ENCODE peak calls at places on chromosomes 16 and 17, in ten cellular contexts. F is mesendoderm; C is stimulated activated CD4-positive, alpha-beta T cell treated with anti-CD3 and anti-CD28 coated beads, Interleukin-15, amount 100 ng/mL, for 24 hours; V is activated T-helper 1 cell treated with Interleukin-2 at 50 U/mL for 16 hours; T is erythroblast; O is AG10803; K is nephron progenitor cell; W is midbrain; X is stimulated activated CD8-positive, alpha-beta memory T cell treated with anti-CD3 and anti-CD28 coated beads, Interleukin-7, amount 100 ng/mL, for 1 hour; H is A549. N is an unnamed sample.

GRCh38 chr17:3885970-3886369 is 6.9 kb downstream of the CAMKK1 start:
- DNase-seq in C (no peak), V (no peak), K (no peak), T (no peak), H (peak), W (no peak), X (no peak), F (peak), O (peak), N (no peak)

GRCh38 chr17:12613566-12613965 is 52.1 kb upstream of the MYOCD start:
- DNase-seq in T (no peak), V (no peak), C (no peak), W (no peak), K (no peak), F (peak), X (no peak), O (peak), H (peak), N (no peak)

GRCh38 chr17:83131268-83132011 is 52.0 kb downstream of the METRNL start:
- DNase-seq in K (no peak), X (no peak), W (no peak), C (no peak), T (peak), F (no peak), O (no peak), V (no peak), H (no peak), N (no peak)

GRCh38 chr16:56629531-56629930 is 2.9 kb upstream of the MT1M start:
- DNase-seq in O (no peak), H (no peak), T (no peak), F (no peak), K (no peak), C (no peak), W (no peak), X (no peak), V (no peak), N (no peak)

GRCh38 chr16:24428751-24429150 is 110.6 kb upstream of the RBBP6 start:
- DNase-seq in K (no peak), C (no peak), X (no peak), F (no peak), T (no peak), H (no peak), O (no peak), V (no peak), W (no peak), N (no peak)

GRCh38 chr17:27929990-27930389 is 36.8 kb upstream of the LYRM9 start:
- DNase-seq in T (no peak), K (no peak), C (no peak), F (peak), H (peak), V (no peak), W (no peak), O (no peak), X (no peak), N (no peak)

GRCh38 chr16:76346210-76346609 is 69.0 kb downstream of the CNTNAP4 start:
- DNase-seq in O (no peak), X (no peak), H (no peak), C (no peak), K (no peak), T (peak), F (no peak), V (no peak), W (no peak), N (no peak)

GRCh38 chr17:13256545-13256944 is 238.7 kb upstream of the ELAC2 start:
- DNase-seq in V (no peak), X (no peak), H (peak), F (peak), T (no peak), W (no peak), O (no peak), C (no peak), K (no peak), N (no peak)

GRCh38 chr16:8677481-8677880 is 3.1 kb downstream of the ABAT start:
- DNase-seq in K (no peak), W (no peak), X (no peak), F (no peak), O (peak), H (no peak), T (no peak), C (no peak), V (no peak), N (no peak)

GRCh38 chr17:40122944-40123810 is 1.4 kb downstream of the MSL1 start:
- DNase-seq in X (no peak), H (peak), O (peak), V (no peak), K (peak), W (no peak), F (peak), T (peak), C (peak), N (no peak)

GRCh38 chr16:22141746-22142145 is 20.6 kb upstream of the SDR42E2 start:
- DNase-seq in V (no peak), W (no peak), H (peak), K (no peak), O (peak), X (no peak), T (peak), F (peak), C (no peak), N (no peak)

GRCh38 chr16:4277987-4278513 is 5.2 kb upstream of the TFAP4 start:
- DNase-seq in K (no peak), F (no peak), X (no peak), C (no peak), H (no peak), V (no peak), O (no peak), T (no peak), W (no peak), N (no peak)

GRCh38 chr17:15257316-15257925 is 7.7 kb downstream of the PMP22 start:
- DNase-seq in C (peak), F (peak), H (peak), W (peak), X (no peak), K (peak), T (peak), O (peak), V (peak), N (peak)

GRCh38 chr17:58615768-58616659 is 75.8 kb downstream of the TEX14 start:
- DNase-seq in X (no peak), C (no peak), V (no peak), O (no peak), K (no peak), T (no peak), W (no peak), H (no peak), F (no peak), N (no peak)

GRCh38 chr17:80063815-80064585 is 27.6 kb downstream of the CCDC40 start:
- DNase-seq in O (peak), C (no peak), H (peak), T (peak), W (peak), K (no peak), X (no peak), V (no peak), F (peak), N (peak)

GRCh38 chr17:68867759-68868516 is 87.3 kb downstream of the ABCA8 start:
- DNase-seq in O (no peak), V (no peak), K (no peak), H (no peak), W (no peak), C (no peak), T (no peak), F (no peak), X (no peak), N (no peak)

GRCh38 chr17:63919311-63919723 is 678 bp upstream of the GH1 start:
- DNase-seq in H (peak), K (peak), O (peak), X (peak), V (peak), C (peak), W (peak), F (peak), T (peak), N (no peak)

GRCh38 chr16:29745853-29746345 is at the start of gene C16orf54:
- DNase-seq in O (no peak), K (no peak), F (no peak), H (no peak), C (peak), W (peak), X (peak), V (peak), T (no peak), N (peak)

GRCh38 chr16:29815032-29815721 is 775 bp upstream of the PAGR1 start:
- DNase-seq in F (peak), T (no peak), O (no peak), C (peak), K (peak), H (no peak), X (no peak), W (no peak), V (peak), N (peak)

GRCh38 chr17:34071891-34072420 is 183.1 kb upstream of the CCL2 start:
- DNase-seq in K (no peak), T (no peak), W (no peak), X (no peak), V (no peak), C (no peak), F (no peak), H (no peak), O (no peak), N (no peak)

GRCh38 chr17:57941384-57942370 is 13.5 kb downstream of the CUEDC1 start:
- DNase-seq in X (no peak), F (no peak), C (no peak), W (no peak), T (no peak), H (no peak), O (no peak), V (no peak), K (no peak), N (no peak)

GRCh38 chr16:78607465-78607864 is 508.0 kb downstream of the WWOX start:
- DNase-seq in F (peak), T (no peak), W (no peak), X (no peak), K (no peak), H (peak), V (no peak), C (no peak), O (no peak), N (no peak)

GRCh38 chr17:17402558-17402957 is 74.2 kb upstream of the MED9 start:
- DNase-seq in T (no peak), F (no peak), O (no peak), K (no peak), X (no peak), V (no peak), H (no peak), C (no peak), W (no peak), N (no peak)

GRCh38 chr16:54657058-54657708 is 273.5 kb upstream of the IRX5 start:
- DNase-seq in O (peak), K (no peak), C (no peak), W (no peak), H (peak), F (peak), V (no peak), T (no peak), X (no peak), N (peak)

GRCh38 chr17:263773-264172 is 82.3 kb upstream of the DOC2B start:
- DNase-seq in C (no peak), V (no peak), F (no peak), K (no peak), W (no peak), T (no peak), H (no peak), O (no peak), X (no peak), N (peak)

GRCh38 chr16:27576729-27577128 is 26.8 kb downstream of the KATNIP start:
- DNase-seq in H (no peak), T (no peak), V (no peak), F (no peak), W (no peak), X (no peak), O (no peak), C (no peak), K (no peak), N (no peak)

GRCh38 chr16:86664518-86665318 is 86.4 kb downstream of the FOXL1 start:
- DNase-seq in K (no peak), C (peak), X (no peak), W (no peak), O (peak), T (peak), V (no peak), H (peak), F (peak), N (peak)

GRCh38 chr17:28982191-28982793 is 23.5 kb downstream of the SEZ6 start:
- DNase-seq in C (peak), H (no peak), V (peak), O (no peak), T (no peak), X (peak), W (no peak), K (no peak), F (peak), N (peak)

GRCh38 chr17:27959382-27959709 is 66.2 kb upstream of the LYRM9 start:
- DNase-seq in W (no peak), K (no peak), C (no peak), F (peak), H (no peak), T (no peak), X (no peak), V (no peak), O (no peak), N (no peak)

GRCh38 chr17:55410722-55411462 is 10.7 kb downstream of the MMD start:
- DNase-seq in W (no peak), X (no peak), F (no peak), C (no peak), K (no peak), V (no peak), O (peak), T (no peak), H (no peak), N (no peak)